ENCODE peak calls at places on chromosomes 12 and 14, in four cellular contexts. D, F, L and B are unnamed samples.

GRCh38 chr14:99774526-99775307 is 18.5 kb upstream of the EML1 start:
- DNase-seq in D (peak), F (peak), L (no peak), B (peak)

GRCh38 chr12:50563434-50563787 is 58.6 kb downstream of the DIP2B start:
- DNase-seq in D (no peak), F (no peak), L (no peak), B (no peak)

GRCh38 chr14:102007916-102008418 is 43.6 kb downstream of the DYNC1H1 start:
- DNase-seq in D (no peak), F (no peak), L (no peak), B (no peak)

GRCh38 chr12:14260011-14260993 is 105.2 kb upstream of the ATF7IP start:
- DNase-seq in D (peak), F (peak), L (peak), B (peak)

GRCh38 chr14:58476320-58476719 is 48.8 kb downstream of the KIAA0586 start:
- DNase-seq in D (no peak), F (no peak), L (no peak), B (no peak)

GRCh38 chr12:121871501-121871900 is 12.8 kb upstream of the HPD start:
- DNase-seq in D (no peak), F (no peak), L (no peak), B (no peak)

GRCh38 chr14:35747379-35747778 is 61.7 kb downstream of the RALGAPA1 start:
- DNase-seq in D (no peak), F (peak), L (no peak), B (no peak)

GRCh38 chr14:72559227-72559626 is 334.7 kb downstream of the DPF3 start:
- DNase-seq in D (no peak), F (no peak), L (no peak), B (no peak)

GRCh38 chr14:34713681-34714319 is 593 bp downstream of the CFL2 start:
- DNase-seq in D (peak), F (peak), L (no peak), B (peak)

GRCh38 chr14:51999084-51999483 is 9.7 kb downstream of the RTRAF start:
- DNase-seq in D (no peak), F (peak), L (no peak), B (no peak)

GRCh38 chr12:93127107-93127560 is 198.0 kb upstream of the EEA1 start:
- DNase-seq in D (no peak), F (no peak), L (peak), B (no peak)

GRCh38 chr12:92002673-92003382 is 142.8 kb downstream of the BTG1 start:
- DNase-seq in D (no peak), F (no peak), L (no peak), B (peak)

GRCh38 chr14:68952544-68953535 is 26.3 kb downstream of the ACTN1 start:
- DNase-seq in D (peak), F (peak), L (no peak), B (peak)

GRCh38 chr14:102046337-102047278 is 40.2 kb downstream of the HSP90AA1 start:
- DNase-seq in D (peak), F (peak), L (peak), B (peak)

GRCh38 chr12:126346087-126346486 is 1280.9 kb downstream of the AACS start:
- DNase-seq in D (no peak), F (no peak), L (no peak), B (no peak)

GRCh38 chr12:101992091-101992490 is 69.7 kb downstream of the WASHC3 start:
- DNase-seq in D (no peak), F (peak), L (no peak), B (peak)

GRCh38 chr14:52266179-52266578 is 1.3 kb upstream of the PTGDR start:
- DNase-seq in D (peak), F (peak), L (peak), B (peak)

GRCh38 chr12:100752841-100753240 is 41.7 kb upstream of the ANO4 start:
- DNase-seq in D (no peak), F (no peak), L (no peak), B (no peak)

GRCh38 chr12:80412343-80412953 is 31.6 kb upstream of the PTPRQ start:
- DNase-seq in D (peak), F (peak), L (no peak), B (peak)

GRCh38 chr14:80172380-80173055 is 38.8 kb downstream of the DIO2 start:
- DNase-seq in D (no peak), F (peak), L (no peak), B (no peak)

GRCh38 chr14:93748208-93749080 is 39.8 kb downstream of the PRIMA1 start:
- DNase-seq in D (peak), F (no peak), L (no peak), B (no peak)

GRCh38 chr14:32345311-32345771 is 16.2 kb downstream of the AKAP6 start:
- DNase-seq in D (no peak), F (peak), L (no peak), B (peak)

GRCh38 chr14:103019827-103020226 is 37.5 kb downstream of the CDC42BPB start:
- DNase-seq in D (no peak), F (no peak), L (no peak), B (peak)

GRCh38 chr14:51442513-51443175 is 202.6 kb downstream of the TMX1 start:
- DNase-seq in D (no peak), F (peak), L (no peak), B (peak)

GRCh38 chr12:91507754-91508153 is 325.1 kb upstream of the DCN start:
- DNase-seq in D (no peak), F (no peak), L (no peak), B (no peak)